ENCODE peak calls at places on chromosomes 12 and 14, in seven cellular contexts. M is AG09319, K is H9, O is dorsolateral prefrontal cortex, Y is HEK293T, V is cardiac muscle cell, I is D341Med. N is an unnamed sample.

GRCh38 chr14:105470812-105471771 is 3.5 kb upstream of the CRIP2 start:
- DNase-seq in K (peak), I (peak), Y (peak), M (no peak), V (peak), O (no peak), N (no peak)

GRCh38 chr14:83071888-83072501 is 1538.3 kb upstream of the SEL1L start:
- DNase-seq in I (no peak), Y (no peak), O (no peak), K (no peak), M (no peak), V (peak), N (no peak)

GRCh38 chr14:100770046-100770445 is 43.4 kb downstream of the DLK1 start:
- DNase-seq in I (no peak), Y (no peak), K (no peak), O (no peak), V (no peak), M (no peak), N (no peak)

GRCh38 chr12:47017901-47018479 is 61.4 kb upstream of the PCED1B start:
- DNase-seq in Y (no peak), M (no peak), K (no peak), I (no peak), V (no peak), O (no peak), N (no peak)

GRCh38 chr12:98997-99396 is 32.4 kb downstream of the IQSEC3 start:
- DNase-seq in Y (no peak), I (no peak), O (no peak), V (peak), M (no peak), K (peak), N (no peak)

GRCh38 chr14:52012635-52013034 is 23.3 kb downstream of the RTRAF start:
- DNase-seq in V (no peak), O (no peak), Y (no peak), M (no peak), K (no peak), I (no peak), N (no peak)

GRCh38 chr12:132955094-132955932 is 793 bp downstream of the ZNF605 start:
- DNase-seq in Y (peak), V (peak), O (no peak), I (no peak), K (peak), M (peak), N (peak)

GRCh38 chr14:87894920-87895319 is 98.1 kb downstream of the GALC start:
- DNase-seq in O (no peak), I (no peak), M (no peak), K (no peak), Y (no peak), V (no peak), N (no peak)

GRCh38 chr14:35406811-35407630 is 2.5 kb upstream of the NFKBIA start:
- DNase-seq in K (no peak), V (peak), I (peak), Y (peak), M (no peak), O (no peak), N (no peak)

N was measured in HuH-7.5.